ENCODE peak calls at places on chromosome 20, in seven cellular contexts. M is A549, Q is lung, U is RWPE1, N is body of pancreas, D is right cardiac atrium, X is pancreas. J is an unnamed sample.

GRCh38 chr20:32906200-32906599 is 47.5 kb downstream of the EFCAB8 start:
- DNase-seq in N (no peak), U (no peak), Q (no peak), D (no peak), M (no peak), X (no peak), J (no peak)

GRCh38 chr20:51579137-51579536 is 36.6 kb upstream of the NFATC2 start:
- DNase-seq in D (no peak), U (no peak), M (no peak), X (no peak), N (no peak), Q (no peak), J (no peak)

GRCh38 chr20:32621071-32621913 is 36.2 kb upstream of the NOL4L start:
- DNase-seq in D (no peak), X (no peak), Q (no peak), U (peak), N (no peak), M (no peak), J (no peak)

GRCh38 chr20:11755071-11755881 is 162.4 kb upstream of the BTBD3 start:
- DNase-seq in U (no peak), X (no peak), D (no peak), N (no peak), Q (no peak), M (no peak), J (no peak)

GRCh38 chr20:10609276-10609675 is 64.5 kb downstream of the JAG1 start:
- DNase-seq in X (no peak), N (peak), M (no peak), Q (no peak), U (no peak), D (peak), J (no peak)

GRCh38 chr20:621115-621756 is 11.1 kb upstream of the TCF15 start:
- DNase-seq in D (no peak), Q (no peak), U (peak), X (no peak), M (no peak), N (no peak), J (no peak)

GRCh38 chr20:57225830-57226229 is 40.6 kb downstream of the BMP7 start:
- DNase-seq in D (no peak), X (no peak), Q (no peak), N (no peak), M (no peak), U (no peak), J (no peak)

GRCh38 chr20:56443654-56444540 is 24.5 kb upstream of the RTF2 start:
- DNase-seq in U (no peak), D (no peak), X (no peak), Q (no peak), N (no peak), M (no peak), J (no peak)

GRCh38 chr20:44460795-44461141 is 14.9 kb upstream of the TTPAL start:
- DNase-seq in D (no peak), X (no peak), M (peak), Q (no peak), N (peak), U (peak), J (no peak)

GRCh38 chr20:44706371-44707258 is 8.6 kb upstream of the CCN5 start:
- DNase-seq in M (no peak), N (peak), D (peak), U (no peak), X (no peak), Q (no peak), J (no peak)

GRCh38 chr20:58420798-58421496 is 31.9 kb downstream of the VAPB start:
- DNase-seq in M (peak), X (no peak), U (peak), D (no peak), Q (no peak), N (no peak), J (no peak)

GRCh38 chr20:25539742-25540201 is 45.6 kb downstream of the NINL start:
- DNase-seq in N (no peak), X (no peak), U (no peak), M (no peak), Q (no peak), D (no peak), J (no peak)
- H3K27ac ChIP-seq in N (no peak), X (no peak), U (peak), M (no peak), Q (no peak), D (peak), J (peak)

DNA sequence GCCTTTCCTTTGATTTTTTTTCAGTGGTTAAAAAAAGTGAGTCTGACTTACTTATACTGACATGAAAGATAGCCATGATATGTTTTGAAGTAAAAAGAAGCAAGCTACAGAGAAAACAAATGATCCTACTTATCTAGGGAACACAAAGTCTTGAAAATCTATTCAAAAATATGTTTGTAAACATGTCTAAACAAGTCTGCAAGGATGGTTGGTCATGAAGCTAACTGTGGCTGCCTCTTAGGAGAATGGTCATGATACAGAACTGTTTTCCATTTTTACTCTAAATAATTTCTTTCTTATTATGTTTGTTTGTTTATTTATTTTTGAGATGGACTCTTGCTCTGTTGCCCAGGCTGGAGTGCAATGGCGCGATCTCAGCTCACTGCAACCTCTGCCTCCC is 21.5 kb downstream of the FERMT1 start:
- DNase-seq in U (no peak), M (no peak), Q (no peak), D (no peak), X (no peak), N (no peak), J (no peak)
- H3K27ac ChIP-seq in U (peak), M (no peak), Q (no peak), D (no peak), X (no peak), N (no peak), J (no peak)

GRCh38 chr20:45919951-45920794 is 8.2 kb upstream of the PLTP start:
- DNase-seq in Q (no peak), M (no peak), X (no peak), N (no peak), D (peak), U (no peak), J (no peak)

GRCh38 chr20:45918779-45919535 is 7.0 kb upstream of the PLTP start:
- DNase-seq in N (no peak), X (no peak), D (peak), Q (no peak), U (no peak), M (no peak), J (no peak)

GRCh38 chr20:45918182-45918737 is 6.3 kb upstream of the PLTP start:
- DNase-seq in M (no peak), D (peak), X (no peak), U (no peak), N (no peak), Q (no peak), J (no peak)

GRCh38 chr20:45920795-45921617 is 9.1 kb upstream of the PLTP start:
- DNase-seq in Q (no peak), D (peak), U (no peak), N (no peak), M (no peak), X (no peak), J (no peak)

GRCh38 chr20:45919536-45919933 is 7.6 kb upstream of the PLTP start:
- DNase-seq in D (peak), Q (no peak), X (no peak), M (no peak), N (peak), U (no peak), J (no peak)
- H3K27ac ChIP-seq in D (peak), Q (no peak), X (no peak), M (no peak), N (peak), U (no peak), J (peak)

GRCh38 chr20:47782920-47783552 is 2.2 kb downstream of the SULF2 start:
- DNase-seq in N (no peak), U (no peak), X (no peak), Q (no peak), M (peak), D (no peak), J (no peak)
- H3K27ac ChIP-seq in N (no peak), U (peak), X (no peak), Q (no peak), M (no peak), D (no peak), J (no peak)

GRCh38 chr20:40677343-40677924 is 11.6 kb downstream of the MAFB start:
- DNase-seq in D (no peak), N (no peak), M (no peak), X (no peak), U (no peak), Q (no peak), J (no peak)

GRCh38 chr20:40675599-40676221 is 13.3 kb downstream of the MAFB start:
- DNase-seq in M (no peak), D (no peak), X (no peak), Q (no peak), N (no peak), U (no peak), J (no peak)

GRCh38 chr20:40676870-40677269 is 12.2 kb downstream of the MAFB start:
- DNase-seq in Q (no peak), U (no peak), D (no peak), X (no peak), M (no peak), N (no peak), J (no peak)

GRCh38 chr20:40678286-40678835 is 10.7 kb downstream of the MAFB start:
- DNase-seq in X (no peak), U (no peak), N (no peak), M (no peak), Q (no peak), D (no peak), J (no peak)

DNA sequence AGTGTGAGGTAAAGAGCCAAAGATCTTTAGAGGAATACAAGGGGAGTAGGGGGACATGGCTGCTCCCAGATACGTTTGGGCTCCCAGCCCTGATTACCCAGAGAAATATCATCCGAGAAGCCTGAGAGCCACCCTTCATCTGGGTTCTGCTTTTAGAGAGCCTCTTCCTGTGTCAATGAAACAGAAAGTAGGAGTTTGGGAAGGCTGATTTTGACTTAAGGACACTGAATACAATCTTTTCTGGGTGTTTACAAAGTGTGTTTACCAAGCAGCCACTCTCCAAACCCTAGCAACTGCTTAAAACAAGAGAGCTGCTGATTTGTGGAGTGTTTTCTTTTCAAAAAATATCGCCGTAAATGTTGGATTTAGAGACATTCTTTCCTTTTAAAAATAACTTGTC is 12.6 kb downstream of the MAFB start:
- DNase-seq in X (no peak), Q (no peak), N (no peak), M (no peak), U (no peak), D (no peak), J (no peak)
- H3K27ac ChIP-seq in X (no peak), Q (no peak), N (no peak), M (no peak), U (no peak), D (no peak), J (no peak)